ENCODE peak calls at places on chromosomes 1 and 21, in ten cellular contexts. S is type B pancreatic cell; N is PC-9; C is stimulated activated CD8-positive, alpha-beta memory T cell treated with anti-CD3 and anti-CD28 coated beads, Interleukin-7, amount 100 ng/mL, for 1 hour; J is iPS DF 19.7; U is HuH-7; V is right cardiac atrium; B is endothelial cell; X is substantia nigra; R is cardiac muscle cell. T is an unnamed sample.

GRCh38 chr1:167517535-167518330 is 596 bp downstream of the CD247 start:
- DNase-seq in J (no peak), V (no peak), N (no peak), B (no peak), C (peak; percentile 75), X (no peak), S (no peak), R (no peak), U (no peak), T (no peak)

GRCh38 chr1:78743626-78744025 is 94.0 kb downstream of the IFI44 start:
- DNase-seq in J (no peak), N (no peak), R (no peak), B (no peak), U (no peak), C (no peak), X (no peak), S (no peak), V (no peak), T (no peak)

GRCh38 chr1:181662606-181663005 is 179.3 kb downstream of the CACNA1E start:
- DNase-seq in X (no peak), R (no peak), B (no peak), N (no peak), C (no peak), V (no peak), J (peak; percentile 23), U (no peak), S (no peak), T (no peak)

GRCh38 chr21:34722684-34723300 is 54.0 kb downstream of the CLIC6 start:
- DNase-seq in C (no peak), B (peak; percentile 34), X (no peak), R (no peak), U (peak; percentile 48), N (no peak), S (no peak), J (no peak), V (no peak), T (peak; percentile 6)

GRCh38 chr1:9589144-9589718 is 520 bp downstream of the TMEM201 start:
- DNase-seq in J (no peak), N (no peak), V (peak; percentile 35), U (peak; percentile 29), B (no peak), C (no peak), R (peak; percentile 58), S (peak; percentile 69), X (no peak), T (no peak)

GRCh38 chr1:203183828-203184227 is 2.7 kb downstream of the CHI3L1 start:
- DNase-seq in S (no peak), R (no peak), C (no peak), V (no peak), J (no peak), X (no peak), B (no peak), N (no peak), U (no peak), T (no peak)

GRCh38 chr1:201222125-201222524 is 31.5 kb downstream of the IGFN1 start:
- DNase-seq in X (no peak), U (peak; percentile 25), J (no peak), R (no peak), S (peak; percentile 58), C (no peak), N (no peak), B (no peak), V (no peak), T (no peak)

GRCh38 chr1:42740756-42741580 is 932 bp upstream of the CLDN19 start:
- DNase-seq in C (no peak), V (no peak), N (no peak), B (no peak), J (no peak), R (no peak), U (no peak), X (no peak), S (no peak), T (no peak)

GRCh38 chr1:8347635-8348034 is 29.7 kb downstream of the SLC45A1 start:
- DNase-seq in S (no peak), X (no peak), B (no peak), U (no peak), R (no peak), V (no peak), J (no peak), C (no peak), N (no peak), T (no peak)